ENCODE peak calls at places on chromosome 15, in seven cellular contexts. I is prostate gland, C is Ammon's horn, P is posterior vena cava, K is glomerular endothelial cell, U is GM13976, X is cardiac muscle cell. O is an unnamed sample.

GRCh38 chr15:45469429-45469828 is 53.1 kb downstream of the SLC30A4 start:
- DNase-seq in I (no peak), C (no peak), P (no peak), K (no peak), U (no peak), X (no peak), O (no peak)

GRCh38 chr15:92075764-92076163 is 222.3 kb downstream of the SLCO3A1 start:
- DNase-seq in I (no peak), C (no peak), P (no peak), K (no peak), U (no peak), X (no peak), O (no peak)

GRCh38 chr15:63238796-63239195 is 38.6 kb upstream of the APH1B start:
- DNase-seq in I (no peak), C (no peak), P (no peak), K (no peak), U (no peak), X (no peak), O (peak)

GRCh38 chr15:70741677-70742293 is 21.6 kb downstream of the UACA start:
- DNase-seq in I (no peak), C (no peak), P (no peak), K (no peak), U (no peak), X (no peak), O (no peak)

GRCh38 chr15:60477991-60478632 is 830 bp downstream of the ICE2 start:
- DNase-seq in I (peak), C (peak), P (no peak), K (peak), U (peak), X (peak), O (peak)

GRCh38 chr15:101022306-101022705 is 103.1 kb downstream of the LRRK1 start:
- DNase-seq in I (no peak), C (no peak), P (peak), K (no peak), U (no peak), X (no peak), O (no peak)

GRCh38 chr15:89121414-89121813 is 33.2 kb downstream of the ABHD2 start:
- DNase-seq in I (no peak), C (no peak), P (no peak), K (no peak), U (no peak), X (no peak), O (no peak)

GRCh38 chr15:89740137-89740536 is 10.9 kb downstream of the MESP1 start:
- DNase-seq in I (peak), C (peak), P (no peak), K (peak), U (peak), X (peak), O (peak)

GRCh38 chr15:32790352-32790999 is 72.7 kb downstream of the GREM1 start:
- DNase-seq in I (no peak), C (no peak), P (no peak), K (no peak), U (no peak), X (no peak), O (no peak)

GRCh38 chr15:89870688-89871288 is 23.0 kb downstream of the AP3S2 start:
- DNase-seq in I (no peak), C (no peak), P (no peak), K (no peak), U (no peak), X (no peak), O (no peak)

GRCh38 chr15:70628542-70628941 is 134.8 kb downstream of the UACA start:
- DNase-seq in I (no peak), C (no peak), P (peak), K (no peak), U (no peak), X (no peak), O (no peak)

GRCh38 chr15:83475551-83475950 is 28.4 kb downstream of the SH3GL3 start:
- DNase-seq in I (no peak), C (no peak), P (no peak), K (no peak), U (no peak), X (peak), O (no peak)

GRCh38 chr15:42172475-42172874 is 16.0 kb upstream of the PLA2G4F start:
- DNase-seq in I (no peak), C (no peak), P (no peak), K (no peak), U (no peak), X (no peak), O (no peak)

GRCh38 chr15:88695046-88695445 is 56.2 kb downstream of the ISG20 start:
- DNase-seq in I (no peak), C (no peak), P (no peak), K (no peak), U (no peak), X (no peak), O (no peak)

GRCh38 chr15:23877502-23878412 is 190.7 kb upstream of the NDN start:
- DNase-seq in I (no peak), C (peak), P (no peak), K (no peak), U (peak), X (peak), O (peak)

GRCh38 chr15:48981941-48982340 is 18.2 kb upstream of the SHC4 start:
- DNase-seq in I (no peak), C (no peak), P (no peak), K (no peak), U (no peak), X (no peak), O (no peak)